ENCODE peak calls at places on chromosomes 16 and 17, in eight cellular contexts. G is right cardiac atrium; Y is NCI-H1092; T is left ventricle myocardium inferior; U is NCI-H1694 treated with DMSO at 0.1 percent for 48 hours; W is fibroblast of the aortic adventitia; O is stimulated activated CD8-positive, alpha-beta memory T cell treated with anti-CD3 and anti-CD28 coated beads, Interleukin-4, amount 100 ng/mL, for 24 hours; F is left cardiac atrium. Q is an unnamed sample.
A peak's percentile ranks its signal among the peaks of the same experiment; 100 is the strongest.

GRCh38 chr17:45391918-45392317 is 40.8 kb downstream of the ARHGAP27 start:
- DNase-seq in T (no peak), U (no peak), W (no peak), F (no peak), G (no peak), Y (no peak), O (no peak), Q (no peak)

GRCh38 chr16:17229766-17230165 is 241.0 kb downstream of the XYLT1 start:
- DNase-seq in T (no peak), Y (no peak), F (no peak), G (no peak), W (no peak), O (no peak), U (no peak), Q (no peak)

GRCh38 chr17:3043737-3044365 is 19.6 kb downstream of the OR1D5 start:
- DNase-seq in G (no peak), U (no peak), O (no peak), Y (no peak), T (no peak), F (no peak), W (no peak), Q (no peak)

GRCh38 chr16:4787627-4788482 is at the start of gene SEPTIN12:
- DNase-seq in F (no peak), W (no peak), Y (no peak), U (no peak), O (no peak), T (no peak), G (no peak), Q (no peak)

GRCh38 chr16:79595916-79596450 is 4.6 kb downstream of the MAF start:
- DNase-seq in Y (no peak), T (no peak), F (no peak), U (no peak), W (no peak), O (no peak), G (no peak), Q (no peak)

GRCh38 chr17:41654134-41654907 is 29.9 kb upstream of the KRT17 start:
- DNase-seq in O (no peak), G (no peak), F (no peak), W (no peak), T (no peak), U (no peak), Y (no peak), Q (no peak)

GRCh38 chr16:90050969-90051368 is 26.2 kb downstream of the PRDM7 start:
- DNase-seq in G (no peak), F (no peak), O (no peak), Y (no peak), T (no peak), W (no peak), U (no peak), Q (no peak)

GRCh38 chr16:50735629-50736122 is 6.2 kb upstream of the CYLD start:
- DNase-seq in T (no peak), F (no peak), W (no peak), O (no peak), Y (no peak), G (no peak), U (no peak), Q (no peak)

GRCh38 chr17:48915459-48916282 is 7.5 kb downstream of the UBE2Z start:
- DNase-seq in G (no peak), O (peak; percentile 24), U (no peak), Y (no peak), F (no peak), T (no peak), W (peak; percentile 84), Q (peak; percentile 38)

GRCh38 chr17:13353590-13353989 is 248.1 kb downstream of the HS3ST3A1 start:
- DNase-seq in T (peak; percentile 28), W (peak; percentile 93), F (no peak), O (no peak), U (no peak), Y (no peak), G (no peak), Q (no peak)

GRCh38 chr16:47377156-47377555 is 83.7 kb downstream of the ITFG1 start:
- DNase-seq in W (no peak), Y (no peak), O (no peak), U (no peak), G (no peak), T (no peak), F (no peak), Q (no peak)

GRCh38 chr16:28943281-28943680 is 7.5 kb upstream of the NFATC2IP start:
- DNase-seq in G (no peak), O (no peak), F (no peak), W (no peak), T (no peak), Y (no peak), U (no peak), Q (no peak)

GRCh38 chr17:74761931-74762330 is 13.5 kb downstream of the NHERF1 start:
- DNase-seq in W (no peak), O (no peak), F (no peak), U (no peak), G (no peak), T (no peak), Y (no peak), Q (no peak)

GRCh38 chr16:11796227-11797165 is 562 bp downstream of the ZC3H7A start:
- DNase-seq in U (no peak), W (peak; percentile 53), F (peak; percentile 80), O (no peak), Y (no peak), T (peak; percentile 72), G (peak; percentile 80), Q (peak; percentile 17)

GRCh38 chr17:82012482-82013295 is 10.0 kb downstream of the CENPX start:
- DNase-seq in W (no peak), U (no peak), G (no peak), T (no peak), Y (no peak), O (no peak), F (no peak), Q (no peak)

GRCh38 chr17:76716146-76716833 is 5.5 kb upstream of the MXRA7 start:
- DNase-seq in U (no peak), O (peak; percentile 59), W (peak; percentile 100), T (peak; percentile 42), F (peak; percentile 78), G (peak; percentile 76), Y (no peak), Q (no peak)

GRCh38 chr17:17421346-17422216 is 55.2 kb upstream of the MED9 start:
- DNase-seq in T (no peak), F (no peak), W (no peak), G (no peak), Y (no peak), O (no peak), U (no peak), Q (no peak)

GRCh38 chr17:80071116-80071980 is 30.0 kb upstream of the GAA start:
- DNase-seq in W (peak; percentile 86), T (peak; percentile 43), U (no peak), F (peak; percentile 75), O (no peak), Y (peak; percentile 54), G (peak; percentile 75), Q (no peak)

GRCh38 chr16:49453983-49454382 is 80.4 kb downstream of the C16orf78 start:
- DNase-seq in Y (no peak), G (no peak), T (no peak), W (no peak), U (no peak), F (no peak), O (no peak), Q (no peak)

GRCh38 chr17:8345951-8346665 is 6.5 kb downstream of the ODF4 start:
- DNase-seq in U (no peak), O (no peak), Y (no peak), W (no peak), F (no peak), G (no peak), T (no peak), Q (no peak)

GRCh38 chr16:57150682-57151330 is 35.0 kb downstream of the PSME3IP1 start:
- DNase-seq in Y (no peak), F (no peak), T (no peak), W (no peak), O (no peak), G (no peak), U (no peak), Q (no peak)

GRCh38 chr17:31646642-31647041 is 212.4 kb downstream of the COPRS start:
- DNase-seq in T (no peak), W (no peak), O (no peak), U (no peak), G (no peak), F (no peak), Y (no peak), Q (no peak)

GRCh38 chr16:324451-325334 is 27.8 kb downstream of the AXIN1 start:
- DNase-seq in G (no peak), T (peak; percentile 33), U (no peak), Y (no peak), F (no peak), W (no peak), O (peak; percentile 51), Q (peak; percentile 36)

GRCh38 chr16:24713379-24713778 is 16.1 kb upstream of the TNRC6A start:
- DNase-seq in W (no peak), G (no peak), F (no peak), O (no peak), T (no peak), Y (no peak), U (no peak), Q (no peak)

GRCh38 chr17:7124923-7125322 is 10.3 kb upstream of the ASGR2 start:
- DNase-seq in T (no peak), O (no peak), F (no peak), G (no peak), Y (no peak), W (no peak), U (no peak), Q (no peak)

GRCh38 chr17:81346090-81346907 is 49.0 kb upstream of the BAHCC1 start:
- DNase-seq in F (peak; percentile 99), W (peak; percentile 94), U (peak; percentile 92), T (peak; percentile 99), G (peak; percentile 99), O (peak; percentile 95), Y (peak; percentile 95), Q (peak; percentile 95)

GRCh38 chr17:81332949-81333570 is 38.0 kb upstream of the SLC38A10 start:
- DNase-seq in U (no peak), T (no peak), G (no peak), O (no peak), Y (no peak), W (no peak), F (no peak), Q (no peak)

GRCh38 chr16:86577314-86577971 is 906 bp upstream of the FOXL1 start:
- DNase-seq in F (no peak), O (no peak), G (no peak), U (no peak), W (no peak), Y (no peak), T (no peak), Q (no peak)

Q was measured in stimulated activated CD4-positive, alpha-beta T cell treated with anti-CD3 and anti-CD28 coated beads, Interleukin-12 subunit alpha, Interleukin-12 subunit beta, amount 100 ng/mL, for 4 hours.